ENCODE peak calls at places on chromosomes 4 and X, in ten cellular contexts. One of them, this sample, is unnamed.

GRCh38 chr4:111959202-111959601 is 186.1 kb upstream of the FAM241A start:
- DNase-seq in activated CD8-positive, alpha-beta T cell treated with anti-CD3 and anti-CD28 coated beads, Interleukin-2, amount 10 ng/mL, durations not matched to agents 7 days and 5 days: no peak
- DNase-seq in activated naive CD4-positive, alpha-beta T cell treated with anti-CD3 and anti-CD28 coated beads, Interleukin-2, amount 50 U/mL, for 16 hours: no peak
- DNase-seq in HS-5: peak
- DNase-seq in stimulated activated CD8-positive, alpha-beta memory T cell treated with anti-CD3 and anti-CD28 coated beads, Interleukin-15, amount 100 ng/mL, for 4 hours: no peak
- DNase-seq in pancreas: no peak
- DNase-seq in brain microvascular endothelial cell: peak
- DNase-seq in Calu3: peak
- DNase-seq in IMR-90: peak
- DNase-seq in NCI-H748 treated with DMSO at 0.1 percent for 48 hours: no peak
- DNase-seq in this sample: no peak

GRCh38 chr4:81635747-81636146 is 164.0 kb upstream of the RASGEF1B start:
- DNase-seq in activated CD8-positive, alpha-beta T cell treated with anti-CD3 and anti-CD28 coated beads, Interleukin-2, amount 10 ng/mL, durations not matched to agents 7 days and 5 days: no peak
- DNase-seq in activated naive CD4-positive, alpha-beta T cell treated with anti-CD3 and anti-CD28 coated beads, Interleukin-2, amount 50 U/mL, for 16 hours: no peak
- DNase-seq in HS-5: no peak
- DNase-seq in stimulated activated CD8-positive, alpha-beta memory T cell treated with anti-CD3 and anti-CD28 coated beads, Interleukin-15, amount 100 ng/mL, for 4 hours: no peak
- DNase-seq in pancreas: no peak
- DNase-seq in brain microvascular endothelial cell: no peak
- DNase-seq in Calu3: peak
- DNase-seq in IMR-90: no peak
- DNase-seq in NCI-H748 treated with DMSO at 0.1 percent for 48 hours: no peak
- DNase-seq in this sample: no peak

GRCh38 chrX:53290441-53291041 is 9.2 kb upstream of the IQSEC2 start:
- DNase-seq in activated CD8-positive, alpha-beta T cell treated with anti-CD3 and anti-CD28 coated beads, Interleukin-2, amount 10 ng/mL, durations not matched to agents 7 days and 5 days: no peak
- DNase-seq in activated naive CD4-positive, alpha-beta T cell treated with anti-CD3 and anti-CD28 coated beads, Interleukin-2, amount 50 U/mL, for 16 hours: no peak
- DNase-seq in HS-5: no peak
- DNase-seq in stimulated activated CD8-positive, alpha-beta memory T cell treated with anti-CD3 and anti-CD28 coated beads, Interleukin-15, amount 100 ng/mL, for 4 hours: no peak
- DNase-seq in pancreas: no peak
- DNase-seq in brain microvascular endothelial cell: no peak
- DNase-seq in Calu3: no peak
- DNase-seq in IMR-90: no peak
- DNase-seq in NCI-H748 treated with DMSO at 0.1 percent for 48 hours: no peak
- DNase-seq in this sample: no peak

GRCh38 chrX:119826399-119826959 is 26.3 kb downstream of the UPF3B start:
- DNase-seq in activated CD8-positive, alpha-beta T cell treated with anti-CD3 and anti-CD28 coated beads, Interleukin-2, amount 10 ng/mL, durations not matched to agents 7 days and 5 days: no peak
- DNase-seq in activated naive CD4-positive, alpha-beta T cell treated with anti-CD3 and anti-CD28 coated beads, Interleukin-2, amount 50 U/mL, for 16 hours: no peak
- DNase-seq in HS-5: peak
- DNase-seq in stimulated activated CD8-positive, alpha-beta memory T cell treated with anti-CD3 and anti-CD28 coated beads, Interleukin-15, amount 100 ng/mL, for 4 hours: no peak
- DNase-seq in pancreas: no peak
- DNase-seq in brain microvascular endothelial cell: peak
- DNase-seq in Calu3: no peak
- DNase-seq in IMR-90: peak
- DNase-seq in NCI-H748 treated with DMSO at 0.1 percent for 48 hours: no peak
- DNase-seq in this sample: no peak

GRCh38 chr4:74414149-74414809 is 30.7 kb upstream of the AREG start:
- DNase-seq in activated CD8-positive, alpha-beta T cell treated with anti-CD3 and anti-CD28 coated beads, Interleukin-2, amount 10 ng/mL, durations not matched to agents 7 days and 5 days: no peak
- DNase-seq in activated naive CD4-positive, alpha-beta T cell treated with anti-CD3 and anti-CD28 coated beads, Interleukin-2, amount 50 U/mL, for 16 hours: no peak
- DNase-seq in HS-5: no peak
- DNase-seq in stimulated activated CD8-positive, alpha-beta memory T cell treated with anti-CD3 and anti-CD28 coated beads, Interleukin-15, amount 100 ng/mL, for 4 hours: no peak
- DNase-seq in pancreas: no peak
- DNase-seq in brain microvascular endothelial cell: no peak
- DNase-seq in Calu3: no peak
- DNase-seq in IMR-90: no peak
- DNase-seq in NCI-H748 treated with DMSO at 0.1 percent for 48 hours: no peak
- DNase-seq in this sample: no peak

GRCh38 chr4:60865238-60865637 is 334.9 kb upstream of the ADGRL3 start:
- DNase-seq in activated CD8-positive, alpha-beta T cell treated with anti-CD3 and anti-CD28 coated beads, Interleukin-2, amount 10 ng/mL, durations not matched to agents 7 days and 5 days: no peak
- DNase-seq in activated naive CD4-positive, alpha-beta T cell treated with anti-CD3 and anti-CD28 coated beads, Interleukin-2, amount 50 U/mL, for 16 hours: no peak
- DNase-seq in HS-5: no peak
- DNase-seq in stimulated activated CD8-positive, alpha-beta memory T cell treated with anti-CD3 and anti-CD28 coated beads, Interleukin-15, amount 100 ng/mL, for 4 hours: no peak
- DNase-seq in pancreas: no peak
- DNase-seq in brain microvascular endothelial cell: peak
- DNase-seq in Calu3: no peak
- DNase-seq in IMR-90: no peak
- DNase-seq in NCI-H748 treated with DMSO at 0.1 percent for 48 hours: peak
- DNase-seq in this sample: no peak

GRCh38 chr4:145909331-145909730 is 29.3 kb downstream of the ZNF827 start:
- DNase-seq in activated CD8-positive, alpha-beta T cell treated with anti-CD3 and anti-CD28 coated beads, Interleukin-2, amount 10 ng/mL, durations not matched to agents 7 days and 5 days: no peak
- DNase-seq in activated naive CD4-positive, alpha-beta T cell treated with anti-CD3 and anti-CD28 coated beads, Interleukin-2, amount 50 U/mL, for 16 hours: no peak
- DNase-seq in HS-5: no peak
- DNase-seq in stimulated activated CD8-positive, alpha-beta memory T cell treated with anti-CD3 and anti-CD28 coated beads, Interleukin-15, amount 100 ng/mL, for 4 hours: no peak
- DNase-seq in pancreas: no peak
- DNase-seq in brain microvascular endothelial cell: no peak
- DNase-seq in Calu3: peak
- DNase-seq in IMR-90: no peak
- DNase-seq in NCI-H748 treated with DMSO at 0.1 percent for 48 hours: no peak
- DNase-seq in this sample: peak

GRCh38 chrX:79623098-79623762 is 256.1 kb upstream of the ITM2A start:
- DNase-seq in activated CD8-positive, alpha-beta T cell treated with anti-CD3 and anti-CD28 coated beads, Interleukin-2, amount 10 ng/mL, durations not matched to agents 7 days and 5 days: no peak
- DNase-seq in activated naive CD4-positive, alpha-beta T cell treated with anti-CD3 and anti-CD28 coated beads, Interleukin-2, amount 50 U/mL, for 16 hours: no peak
- DNase-seq in HS-5: no peak
- DNase-seq in stimulated activated CD8-positive, alpha-beta memory T cell treated with anti-CD3 and anti-CD28 coated beads, Interleukin-15, amount 100 ng/mL, for 4 hours: no peak
- DNase-seq in pancreas: no peak
- DNase-seq in brain microvascular endothelial cell: no peak
- DNase-seq in Calu3: no peak
- DNase-seq in IMR-90: no peak
- DNase-seq in NCI-H748 treated with DMSO at 0.1 percent for 48 hours: no peak
- DNase-seq in this sample: no peak

GRCh38 chrX:98371994-98372393 is 1488.3 kb downstream of the RPA4 start:
- DNase-seq in activated CD8-positive, alpha-beta T cell treated with anti-CD3 and anti-CD28 coated beads, Interleukin-2, amount 10 ng/mL, durations not matched to agents 7 days and 5 days: no peak
- DNase-seq in activated naive CD4-positive, alpha-beta T cell treated with anti-CD3 and anti-CD28 coated beads, Interleukin-2, amount 50 U/mL, for 16 hours: no peak
- DNase-seq in HS-5: no peak
- DNase-seq in stimulated activated CD8-positive, alpha-beta memory T cell treated with anti-CD3 and anti-CD28 coated beads, Interleukin-15, amount 100 ng/mL, for 4 hours: no peak
- DNase-seq in pancreas: no peak
- DNase-seq in brain microvascular endothelial cell: no peak
- DNase-seq in Calu3: no peak
- DNase-seq in IMR-90: no peak
- DNase-seq in NCI-H748 treated with DMSO at 0.1 percent for 48 hours: no peak
- DNase-seq in this sample: no peak

GRCh38 chr4:15935504-15936392 is 2.8 kb downstream of the FGFBP1 start:
- DNase-seq in activated CD8-positive, alpha-beta T cell treated with anti-CD3 and anti-CD28 coated beads, Interleukin-2, amount 10 ng/mL, durations not matched to agents 7 days and 5 days: no peak
- DNase-seq in activated naive CD4-positive, alpha-beta T cell treated with anti-CD3 and anti-CD28 coated beads, Interleukin-2, amount 50 U/mL, for 16 hours: no peak
- DNase-seq in HS-5: no peak
- DNase-seq in stimulated activated CD8-positive, alpha-beta memory T cell treated with anti-CD3 and anti-CD28 coated beads, Interleukin-15, amount 100 ng/mL, for 4 hours: no peak
- DNase-seq in pancreas: no peak
- DNase-seq in brain microvascular endothelial cell: peak
- DNase-seq in Calu3: no peak
- DNase-seq in IMR-90: peak
- DNase-seq in NCI-H748 treated with DMSO at 0.1 percent for 48 hours: no peak
- DNase-seq in this sample: no peak

GRCh38 chrX:17860811-17861495 is at the start of gene RAI2:
- DNase-seq in activated CD8-positive, alpha-beta T cell treated with anti-CD3 and anti-CD28 coated beads, Interleukin-2, amount 10 ng/mL, durations not matched to agents 7 days and 5 days: peak
- DNase-seq in activated naive CD4-positive, alpha-beta T cell treated with anti-CD3 and anti-CD28 coated beads, Interleukin-2, amount 50 U/mL, for 16 hours: peak
- DNase-seq in HS-5: no peak
- DNase-seq in stimulated activated CD8-positive, alpha-beta memory T cell treated with anti-CD3 and anti-CD28 coated beads, Interleukin-15, amount 100 ng/mL, for 4 hours: peak
- DNase-seq in pancreas: peak
- DNase-seq in brain microvascular endothelial cell: no peak
- DNase-seq in Calu3: peak
- DNase-seq in IMR-90: no peak
- DNase-seq in NCI-H748 treated with DMSO at 0.1 percent for 48 hours: peak
- DNase-seq in this sample: peak

GRCh38 chrX:74535633-74536141 is 78.7 kb downstream of the RLIM start:
- DNase-seq in activated CD8-positive, alpha-beta T cell treated with anti-CD3 and anti-CD28 coated beads, Interleukin-2, amount 10 ng/mL, durations not matched to agents 7 days and 5 days: peak
- DNase-seq in activated naive CD4-positive, alpha-beta T cell treated with anti-CD3 and anti-CD28 coated beads, Interleukin-2, amount 50 U/mL, for 16 hours: peak
- DNase-seq in HS-5: no peak
- DNase-seq in stimulated activated CD8-positive, alpha-beta memory T cell treated with anti-CD3 and anti-CD28 coated beads, Interleukin-15, amount 100 ng/mL, for 4 hours: peak
- DNase-seq in pancreas: peak
- DNase-seq in brain microvascular endothelial cell: peak
- DNase-seq in Calu3: peak
- DNase-seq in IMR-90: peak
- DNase-seq in NCI-H748 treated with DMSO at 0.1 percent for 48 hours: peak
- DNase-seq in this sample: peak

GRCh38 chr4:71231753-71232420 is 106.9 kb upstream of the SLC4A4 start:
- DNase-seq in activated CD8-positive, alpha-beta T cell treated with anti-CD3 and anti-CD28 coated beads, Interleukin-2, amount 10 ng/mL, durations not matched to agents 7 days and 5 days: no peak
- DNase-seq in activated naive CD4-positive, alpha-beta T cell treated with anti-CD3 and anti-CD28 coated beads, Interleukin-2, amount 50 U/mL, for 16 hours: no peak
- DNase-seq in HS-5: no peak
- DNase-seq in stimulated activated CD8-positive, alpha-beta memory T cell treated with anti-CD3 and anti-CD28 coated beads, Interleukin-15, amount 100 ng/mL, for 4 hours: no peak
- DNase-seq in pancreas: no peak
- DNase-seq in brain microvascular endothelial cell: no peak
- DNase-seq in Calu3: no peak
- DNase-seq in IMR-90: peak
- DNase-seq in NCI-H748 treated with DMSO at 0.1 percent for 48 hours: no peak
- DNase-seq in this sample: no peak

GRCh38 chr4:8120518-8120917 is 38.1 kb downstream of the ABLIM2 start:
- DNase-seq in activated CD8-positive, alpha-beta T cell treated with anti-CD3 and anti-CD28 coated beads, Interleukin-2, amount 10 ng/mL, durations not matched to agents 7 days and 5 days: no peak
- DNase-seq in activated naive CD4-positive, alpha-beta T cell treated with anti-CD3 and anti-CD28 coated beads, Interleukin-2, amount 50 U/mL, for 16 hours: no peak
- DNase-seq in HS-5: no peak
- DNase-seq in stimulated activated CD8-positive, alpha-beta memory T cell treated with anti-CD3 and anti-CD28 coated beads, Interleukin-15, amount 100 ng/mL, for 4 hours: no peak
- DNase-seq in pancreas: no peak
- DNase-seq in brain microvascular endothelial cell: no peak
- DNase-seq in Calu3: no peak
- DNase-seq in IMR-90: no peak
- DNase-seq in NCI-H748 treated with DMSO at 0.1 percent for 48 hours: no peak
- DNase-seq in this sample: no peak

GRCh38 chr4:16225681-16225995 is 633 bp downstream of the TAPT1 start:
- DNase-seq in activated CD8-positive, alpha-beta T cell treated with anti-CD3 and anti-CD28 coated beads, Interleukin-2, amount 10 ng/mL, durations not matched to agents 7 days and 5 days: no peak
- DNase-seq in activated naive CD4-positive, alpha-beta T cell treated with anti-CD3 and anti-CD28 coated beads, Interleukin-2, amount 50 U/mL, for 16 hours: no peak
- DNase-seq in HS-5: no peak
- DNase-seq in stimulated activated CD8-positive, alpha-beta memory T cell treated with anti-CD3 and anti-CD28 coated beads, Interleukin-15, amount 100 ng/mL, for 4 hours: no peak
- DNase-seq in pancreas: no peak
- DNase-seq in brain microvascular endothelial cell: no peak
- DNase-seq in Calu3: no peak
- DNase-seq in IMR-90: no peak
- DNase-seq in NCI-H748 treated with DMSO at 0.1 percent for 48 hours: no peak
- DNase-seq in this sample: no peak

GRCh38 chr4:38371391-38371851 is 292.6 kb upstream of the KLF3 start:
- DNase-seq in activated CD8-positive, alpha-beta T cell treated with anti-CD3 and anti-CD28 coated beads, Interleukin-2, amount 10 ng/mL, durations not matched to agents 7 days and 5 days: no peak
- DNase-seq in activated naive CD4-positive, alpha-beta T cell treated with anti-CD3 and anti-CD28 coated beads, Interleukin-2, amount 50 U/mL, for 16 hours: no peak
- DNase-seq in HS-5: peak
- DNase-seq in stimulated activated CD8-positive, alpha-beta memory T cell treated with anti-CD3 and anti-CD28 coated beads, Interleukin-15, amount 100 ng/mL, for 4 hours: no peak
- DNase-seq in pancreas: no peak
- DNase-seq in brain microvascular endothelial cell: peak
- DNase-seq in Calu3: no peak
- DNase-seq in IMR-90: peak
- DNase-seq in NCI-H748 treated with DMSO at 0.1 percent for 48 hours: no peak
- DNase-seq in this sample: no peak

GRCh38 chr4:77819409-77819835 is 254 bp upstream of the CNOT6L start:
- DNase-seq in activated CD8-positive, alpha-beta T cell treated with anti-CD3 and anti-CD28 coated beads, Interleukin-2, amount 10 ng/mL, durations not matched to agents 7 days and 5 days: peak
- DNase-seq in activated naive CD4-positive, alpha-beta T cell treated with anti-CD3 and anti-CD28 coated beads, Interleukin-2, amount 50 U/mL, for 16 hours: no peak
- DNase-seq in HS-5: no peak
- DNase-seq in stimulated activated CD8-positive, alpha-beta memory T cell treated with anti-CD3 and anti-CD28 coated beads, Interleukin-15, amount 100 ng/mL, for 4 hours: peak
- DNase-seq in pancreas: no peak
- DNase-seq in brain microvascular endothelial cell: no peak
- DNase-seq in Calu3: peak
- DNase-seq in IMR-90: no peak
- DNase-seq in NCI-H748 treated with DMSO at 0.1 percent for 48 hours: no peak
- DNase-seq in this sample: peak

GRCh38 chr4:110289601-110290100 is 91.2 kb upstream of the ELOVL6 start:
- DNase-seq in activated CD8-positive, alpha-beta T cell treated with anti-CD3 and anti-CD28 coated beads, Interleukin-2, amount 10 ng/mL, durations not matched to agents 7 days and 5 days: no peak
- DNase-seq in activated naive CD4-positive, alpha-beta T cell treated with anti-CD3 and anti-CD28 coated beads, Interleukin-2, amount 50 U/mL, for 16 hours: no peak
- DNase-seq in HS-5: no peak
- DNase-seq in stimulated activated CD8-positive, alpha-beta memory T cell treated with anti-CD3 and anti-CD28 coated beads, Interleukin-15, amount 100 ng/mL, for 4 hours: no peak
- DNase-seq in pancreas: no peak
- DNase-seq in brain microvascular endothelial cell: no peak
- DNase-seq in Calu3: no peak
- DNase-seq in IMR-90: no peak
- DNase-seq in NCI-H748 treated with DMSO at 0.1 percent for 48 hours: no peak
- DNase-seq in this sample: no peak

GRCh38 chrX:150035531-150035930 is 97.2 kb upstream of the EOLA2 start:
- DNase-seq in activated CD8-positive, alpha-beta T cell treated with anti-CD3 and anti-CD28 coated beads, Interleukin-2, amount 10 ng/mL, durations not matched to agents 7 days and 5 days: no peak
- DNase-seq in activated naive CD4-positive, alpha-beta T cell treated with anti-CD3 and anti-CD28 coated beads, Interleukin-2, amount 50 U/mL, for 16 hours: no peak
- DNase-seq in HS-5: no peak
- DNase-seq in stimulated activated CD8-positive, alpha-beta memory T cell treated with anti-CD3 and anti-CD28 coated beads, Interleukin-15, amount 100 ng/mL, for 4 hours: no peak
- DNase-seq in pancreas: no peak
- DNase-seq in brain microvascular endothelial cell: no peak
- DNase-seq in Calu3: no peak
- DNase-seq in IMR-90: peak
- DNase-seq in NCI-H748 treated with DMSO at 0.1 percent for 48 hours: no peak
- DNase-seq in this sample: no peak